ENCODE peak calls at places on chromosome 6, in ten cellular contexts. E, L, Q, U, M, O, P, H, R and Y are unnamed samples.

GRCh38 chr6:7165736-7166296 is 58.1 kb downstream of the RREB1 start:
- DNase-seq in E (no peak), H (no peak), Q (no peak), P (no peak), R (no peak), M (peak; percentile 81), O (no peak), U (no peak), L (no peak), Y (no peak)

GRCh38 chr6:100664274-100665040 is 199.7 kb upstream of the SIM1 start:
- DNase-seq in M (no peak), Q (no peak), L (no peak), O (no peak), U (no peak), E (no peak), R (no peak), H (peak; percentile 42), P (no peak), Y (peak; percentile 4)

GRCh38 chr6:150895898-150896632 is 30.6 kb downstream of the MTHFD1L start:
- DNase-seq in H (no peak), E (no peak), P (no peak), R (peak; percentile 53), U (no peak), Q (no peak), O (no peak), M (no peak), L (no peak), Y (no peak)

GRCh38 chr6:25280617-25280990 is 1.4 kb downstream of the CARMIL1 start:
- DNase-seq in H (peak; percentile 31), Q (no peak), L (peak; percentile 37), O (no peak), E (no peak), U (no peak), P (no peak), R (no peak), M (no peak), Y (no peak)

GRCh38 chr6:43171284-43172126 is 436 bp downstream of the SRF start:
- DNase-seq in P (no peak), O (no peak), H (peak; percentile 57), E (no peak), U (no peak), M (peak; percentile 31), Q (no peak), R (peak; percentile 90), L (no peak), Y (no peak)

GRCh38 chr6:41200296-41200900 is 551 bp downstream of the TREML2 start:
- DNase-seq in R (no peak), E (peak; percentile 61), P (no peak), M (no peak), O (no peak), H (no peak), Q (peak; percentile 98), U (no peak), L (no peak), Y (no peak)

GRCh38 chr6:90689172-90689571 is 102.3 kb upstream of the MAP3K7 start:
- DNase-seq in P (no peak), H (no peak), Q (no peak), R (no peak), L (no peak), O (no peak), M (no peak), E (no peak), U (no peak), Y (no peak)

GRCh38 chr6:3398755-3399671 is 57.8 kb downstream of the SLC22A23 start:
- DNase-seq in U (no peak), O (no peak), Q (no peak), L (peak; percentile 78), M (no peak), H (peak; percentile 50), P (no peak), E (no peak), R (peak; percentile 53), Y (no peak)

GRCh38 chr6:94323853-94324252 is 904.5 kb upstream of the EPHA7 start:
- DNase-seq in P (no peak), E (no peak), H (peak; percentile 23), Q (no peak), L (no peak), O (no peak), U (no peak), M (no peak), R (no peak), Y (no peak)

GRCh38 chr6:163923658-163924411 is 509.3 kb downstream of the QKI start:
- DNase-seq in R (no peak), O (no peak), L (no peak), E (no peak), H (no peak), U (no peak), P (no peak), Q (no peak), M (no peak), Y (no peak)

GRCh38 chr6:48610846-48611245 is 499.8 kb upstream of the PTCHD4 start:
- DNase-seq in E (no peak), R (no peak), L (no peak), P (no peak), Q (no peak), M (no peak), H (no peak), U (no peak), O (no peak), Y (no peak)

GRCh38 chr6:43090557-43090952 is 14.4 kb downstream of the PTK7 start:
- DNase-seq in Q (no peak), E (no peak), H (peak; percentile 62), L (no peak), P (no peak), R (no peak), M (no peak), U (no peak), O (no peak), Y (peak; percentile 31)

GRCh38 chr6:142669701-142670351 is 275.1 kb downstream of the HIVEP2 start:
- DNase-seq in M (no peak), Q (no peak), L (no peak), P (no peak), H (no peak), E (no peak), R (no peak), U (no peak), O (no peak), Y (no peak)

GRCh38 chr6:145656128-145656527 is 79.2 kb downstream of the EPM2A start:
- DNase-seq in E (no peak), H (no peak), U (no peak), L (no peak), M (no peak), Q (no peak), P (no peak), R (no peak), O (no peak), Y (no peak)

GRCh38 chr6:145660676-145661075 is 74.6 kb downstream of the EPM2A start:
- DNase-seq in Q (no peak), O (no peak), U (no peak), H (no peak), M (no peak), R (no peak), P (no peak), L (no peak), E (no peak), Y (no peak)
- H3K4me3 ChIP-seq in Q (no peak overlapping the region), O (no peak overlapping the region), U (no peak overlapping the region), H (no peak overlapping the region), M (no peak overlapping the region), R (no peak overlapping the region), P (no peak overlapping the region), L (no peak overlapping the region), E (no peak overlapping the region), Y (no peak overlapping the region)

GRCh38 chr6:134676307-134677281 is 273.3 kb downstream of the ALDH8A1 start:
- DNase-seq in M (no peak), H (peak; percentile 59), L (peak; percentile 69), E (no peak), Q (no peak), R (no peak), U (no peak), P (peak; percentile 4), O (no peak), Y (no peak)
- TF ChIP-seq CTCF in M (no peak), H (no peak), L (no peak), E (peak; percentile 7), Q (no peak), R (no peak), U (no peak), P (no peak), O (no peak), Y (no peak)

DNA sequence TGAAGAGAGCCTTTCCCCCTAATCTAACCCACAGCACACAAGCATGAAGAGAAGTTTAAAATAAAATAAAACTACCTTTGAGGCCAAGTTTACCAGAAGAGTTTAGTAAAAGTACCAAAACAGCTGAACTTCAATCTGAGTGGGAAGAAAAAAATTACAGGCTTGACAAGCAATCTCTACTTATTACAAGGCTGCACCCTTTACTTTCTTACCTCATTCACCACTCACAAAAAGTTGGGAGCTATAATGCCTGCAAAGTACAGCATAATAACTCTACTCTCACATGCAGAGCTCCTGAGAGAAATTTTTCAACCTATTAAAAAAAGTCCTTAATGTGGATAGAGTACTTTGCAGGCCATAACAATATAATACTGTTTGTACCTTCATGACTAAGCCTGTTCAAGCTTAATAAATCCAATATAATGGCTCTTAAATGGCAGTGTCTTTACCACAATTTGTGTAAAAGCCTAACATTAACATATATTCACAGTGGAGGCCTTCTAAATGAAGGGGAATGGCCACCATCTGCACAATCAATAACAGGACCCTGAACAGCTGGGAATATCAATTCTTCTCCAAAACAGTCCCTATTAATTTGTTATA is 103.1 kb downstream of the DST start:
- DNase-seq in H (no peak), U (no peak), O (no peak), M (no peak), R (no peak), P (no peak), Q (no peak), L (no peak), E (no peak), Y (no peak)
- H3K4me3 ChIP-seq in H (peak overlapping the region; percentile 57), U (peak overlapping the region; percentile 59), O (peak overlapping the region; percentile 62), M (peak overlapping the region; percentile 35), R (no peak overlapping the region), P (peak overlapping the region; percentile 61), Q (no peak overlapping the region), L (no peak overlapping the region), E (no peak overlapping the region), Y (no peak overlapping the region)

GRCh38 chr6:75220365-75220764 is 14.5 kb upstream of the COL12A1 start:
- DNase-seq in U (no peak), P (no peak), O (no peak), E (no peak), M (no peak), L (no peak), Q (no peak), R (no peak), H (no peak), Y (no peak)

GRCh38 chr6:75224303-75224926 is 18.6 kb upstream of the COL12A1 start:
- DNase-seq in L (no peak), E (no peak), H (no peak), P (no peak), M (no peak), R (no peak), U (no peak), O (no peak), Q (no peak), Y (no peak)

GRCh38 chr6:75221107-75221506 is 15.3 kb upstream of the COL12A1 start:
- DNase-seq in L (no peak), M (no peak), O (no peak), R (no peak), Q (no peak), H (no peak), U (no peak), E (no peak), P (no peak), Y (no peak)

GRCh38 chr6:75223461-75223860 is 17.6 kb upstream of the COL12A1 start:
- DNase-seq in U (no peak), O (no peak), M (no peak), Q (no peak), L (no peak), P (no peak), R (no peak), E (no peak), H (no peak), Y (no peak)

GRCh38 chr6:75222261-75222660 is 16.4 kb upstream of the COL12A1 start:
- DNase-seq in U (no peak), O (no peak), R (no peak), L (no peak), M (no peak), E (no peak), Q (no peak), P (no peak), H (no peak), Y (no peak)
- TF ChIP-seq CTCF in U (no peak), O (no peak), R (no peak), L (no peak), M (no peak), E (no peak), Q (no peak), P (no peak), H (no peak), Y (no peak)